ENCODE peak calls at places on chromosomes 16 and 17, in ten cellular contexts. J is GM20000; A is D341Med; L is NCI-H774; M is cardiac muscle cell; V is prostate gland; D is stimulated activated CD4-positive, alpha-beta T cell treated with anti-CD3 and anti-CD28 coated beads, Interleukin-12 subunit alpha, Interleukin-12 subunit beta, amount 100 ng/mL, for 4 hours; Z is iPS-NIHi11; F is D721Med; I is activated T-cell treated with anti-CD3 and anti-CD28 coated beads, Interleukin-2, amount 50 U/mL, for 48 hours. G is an unnamed sample.

GRCh38 chr17:32631341-32632109 is 144.7 kb downstream of the CDK5R1 start:
- DNase-seq in J (no peak), A (no peak), L (no peak), M (no peak), V (no peak), D (no peak), Z (no peak), F (no peak), I (no peak), G (no peak)

GRCh38 chr16:84138500-84138823 is 6.5 kb downstream of the HSDL1 start:
- DNase-seq in J (no peak), A (no peak), L (no peak), M (no peak), V (no peak), D (no peak), Z (no peak), F (no peak), I (no peak), G (no peak)

GRCh38 chr17:12928736-12929135 is 89.1 kb downstream of the ELAC2 start:
- DNase-seq in J (no peak), A (no peak), L (no peak), M (no peak), V (no peak), D (no peak), Z (peak), F (no peak), I (no peak), G (peak)

GRCh38 chr17:19237389-19238166 is 412 bp downstream of the EPN2 start:
- DNase-seq in J (peak), A (peak), L (no peak), M (no peak), V (peak), D (peak), Z (peak), F (no peak), I (peak), G (peak)

GRCh38 chr17:17766351-17767095 is 70.3 kb downstream of the SREBF1 start:
- DNase-seq in J (peak), A (no peak), L (no peak), M (no peak), V (no peak), D (no peak), Z (no peak), F (no peak), I (no peak), G (peak)

GRCh38 chr17:4728124-4728523 is 3.1 kb upstream of the MED11 start:
- DNase-seq in J (no peak), A (no peak), L (no peak), M (peak), V (no peak), D (no peak), Z (no peak), F (no peak), I (no peak), G (no peak)

GRCh38 chr16:9035986-9036385 is 55.5 kb upstream of the HAPSTR1 start:
- DNase-seq in J (no peak), A (no peak), L (no peak), M (no peak), V (no peak), D (no peak), Z (no peak), F (no peak), I (no peak), G (no peak)

GRCh38 chr16:88405325-88406060 is 22.7 kb downstream of the ZNF469 start:
- DNase-seq in J (no peak), A (no peak), L (no peak), M (peak), V (peak), D (no peak), Z (no peak), F (no peak), I (no peak), G (peak)